ENCODE peak calls at places on chromosomes 16 and 17, in five cellular contexts. E is RWPE1, V is GM12865, C is fibroblast of gingiva, M is MCF 10A. P is an unnamed sample.
A peak's percentile ranks its signal among the peaks of the same experiment; 100 is the strongest.

GRCh38 chr16:17228048-17228707 is 242.6 kb downstream of the XYLT1 start:
- DNase-seq in V (peak; percentile 14), C (no peak), E (no peak), M (no peak), P (no peak)

GRCh38 chr17:7294614-7295153 is at the start of gene YBX2:
- DNase-seq in M (peak; percentile 74), V (peak; percentile 69), E (peak; percentile 93), C (no peak), P (peak; percentile 94)

GRCh38 chr17:58319181-58320162 is 9.1 kb downstream of the TSPOAP1 start:
- DNase-seq in M (no peak), E (no peak), C (no peak), V (no peak), P (no peak)

GRCh38 chr16:90077757-90078593 is 844 bp upstream of the PRDM7 start:
- DNase-seq in E (no peak), M (no peak), C (peak; percentile 8), V (peak; percentile 58), P (peak; percentile 68)

GRCh38 chr17:35141681-35142466 is at the start of gene NLE1:
- DNase-seq in E (peak; percentile 84), C (peak; percentile 84), M (peak; percentile 73), V (peak; percentile 92), P (peak; percentile 86)

GRCh38 chr17:52297230-52298010 is 138.9 kb upstream of the CA10 start:
- DNase-seq in C (no peak), E (peak; percentile 36), V (no peak), M (peak; percentile 50), P (no peak)

GRCh38 chr16:17962726-17963125 is 373.8 kb downstream of the NPIPA8 start:
- DNase-seq in C (no peak), V (no peak), E (no peak), M (no peak), P (no peak)

GRCh38 chr16:70476272-70477020 is 22.1 kb downstream of the FCSK start:
- DNase-seq in E (peak; percentile 92), V (peak; percentile 96), M (peak; percentile 65), C (peak; percentile 44), P (no peak)

GRCh38 chr17:2351269-2351668 is 14.0 kb downstream of the SGSM2 start:
- DNase-seq in V (no peak), E (no peak), M (no peak), C (no peak), P (no peak)

GRCh38 chr17:40561294-40561870 is 3.9 kb downstream of the CCR7 start:
- DNase-seq in M (no peak), E (no peak), V (peak; percentile 94), C (no peak), P (no peak)

GRCh38 chr17:37069087-37069486 is 120.3 kb downstream of the AATF start:
- DNase-seq in C (no peak), E (no peak), M (no peak), V (no peak), P (no peak)

GRCh38 chr17:75552847-75553552 is 27.5 kb downstream of the LLGL2 start:
- DNase-seq in E (no peak), V (no peak), C (no peak), M (no peak), P (no peak)

GRCh38 chr16:87702325-87702811 is 63.4 kb downstream of the KLHDC4 start:
- DNase-seq in C (no peak), E (no peak), M (no peak), V (peak; percentile 84), P (peak; percentile 93)

GRCh38 chr17:48074322-48075054 is 26.3 kb downstream of the NFE2L1 start:
- DNase-seq in E (peak; percentile 53), V (peak; percentile 74), M (peak; percentile 83), C (peak; percentile 81), P (peak; percentile 75)

GRCh38 chr17:11490171-11490760 is 108.0 kb upstream of the DNAH9 start:
- DNase-seq in M (no peak), V (no peak), C (no peak), E (no peak), P (no peak)

GRCh38 chr17:68347380-68347779 is 56.1 kb downstream of the ARSG start:
- DNase-seq in M (no peak), E (no peak), V (no peak), C (no peak), P (peak; percentile 48)

GRCh38 chr17:82186221-82186620 is 26.4 kb downstream of the CCDC57 start:
- DNase-seq in V (no peak), M (no peak), C (no peak), E (no peak), P (no peak)

GRCh38 chr17:75817571-75817970 is 26.6 kb downstream of the UNC13D start:
- DNase-seq in E (no peak), V (no peak), C (no peak), M (no peak), P (no peak)

GRCh38 chr17:72176902-72177660 is 56.3 kb downstream of the SOX9 start:
- DNase-seq in V (no peak), C (no peak), E (no peak), M (no peak), P (no peak)

GRCh38 chr17:54085934-54086333 is 263.2 kb downstream of the KIF2B start:
- DNase-seq in C (no peak), E (no peak), M (no peak), V (no peak), P (no peak)

GRCh38 chr17:81868674-81869220 is 2.4 kb downstream of the ARHGDIA start:
- DNase-seq in C (peak; percentile 93), M (peak; percentile 77), V (no peak), E (peak; percentile 81), P (peak; percentile 37)

GRCh38 chr17:6914711-6915110 is 81.1 kb upstream of the ALOX12 start:
- DNase-seq in M (no peak), C (peak; percentile 78), V (no peak), E (no peak), P (no peak)

GRCh38 chr17:29615048-29615385 is 7.7 kb downstream of the CORO6 start:
- DNase-seq in M (no peak), E (no peak), V (no peak), C (no peak), P (no peak)

GRCh38 chr17:68993112-68993511 is 37.9 kb upstream of the ABCA8 start:
- DNase-seq in E (peak; percentile 38), V (no peak), C (peak; percentile 24), M (peak; percentile 76), P (no peak)

GRCh38 chr17:39972271-39972670 is 8.3 kb upstream of the PSMD3 start:
- DNase-seq in M (no peak), V (no peak), E (no peak), C (no peak), P (no peak)

GRCh38 chr17:11880714-11881113 is 116.6 kb downstream of the ZNF18 start:
- DNase-seq in E (peak; percentile 20), M (peak; percentile 5), V (peak; percentile 63), C (no peak), P (peak; percentile 18)

P was measured in OCI-LY7.